ENCODE peak calls at places on chromosomes 5 and 9, in five cellular contexts. One of them, this sample, is unnamed.

GRCh38 chr5:100900796-100901731 is 2.0 kb downstream of the ST8SIA4 start:
- DNase-seq in epithelial cell of esophagus: peak
- DNase-seq in sigmoid colon: peak
- DNase-seq in upper lobe of right lung: peak
- DNase-seq in lung: peak
- DNase-seq in this sample: peak

GRCh38 chr5:127885176-127885575 is 182.0 kb downstream of the CCDC192 start:
- DNase-seq in epithelial cell of esophagus: no peak
- DNase-seq in sigmoid colon: no peak
- DNase-seq in upper lobe of right lung: no peak
- DNase-seq in lung: no peak
- DNase-seq in this sample: no peak

GRCh38 chr5:93602261-93603149 is 19.5 kb downstream of the NR2F1 start:
- DNase-seq in epithelial cell of esophagus: no peak
- DNase-seq in sigmoid colon: no peak
- DNase-seq in upper lobe of right lung: no peak
- DNase-seq in lung: no peak
- DNase-seq in this sample: no peak

GRCh38 chr5:121949885-121950284 is 11.9 kb upstream of the SRFBP1 start:
- DNase-seq in epithelial cell of esophagus: peak
- DNase-seq in sigmoid colon: no peak
- DNase-seq in upper lobe of right lung: no peak
- DNase-seq in lung: no peak
- DNase-seq in this sample: peak

GRCh38 chr5:172380992-172381643 is 73.2 kb downstream of the SH3PXD2B start:
- DNase-seq in epithelial cell of esophagus: peak
- DNase-seq in sigmoid colon: peak
- DNase-seq in upper lobe of right lung: peak
- DNase-seq in lung: no peak
- DNase-seq in this sample: peak

GRCh38 chr9:92669527-92669889 is 423 bp downstream of the IPPK start:
- DNase-seq in epithelial cell of esophagus: peak
- DNase-seq in sigmoid colon: no peak
- DNase-seq in upper lobe of right lung: peak
- DNase-seq in lung: peak
- DNase-seq in this sample: no peak

GRCh38 chr5:126888180-126888579 is 111.2 kb downstream of the LMNB1 start:
- DNase-seq in epithelial cell of esophagus: no peak
- DNase-seq in sigmoid colon: no peak
- DNase-seq in upper lobe of right lung: no peak
- DNase-seq in lung: no peak
- DNase-seq in this sample: no peak

GRCh38 chr5:134902071-134902801 is 2.7 kb upstream of the PCBD2 start:
- DNase-seq in epithelial cell of esophagus: no peak
- DNase-seq in sigmoid colon: no peak
- DNase-seq in upper lobe of right lung: no peak
- DNase-seq in lung: no peak
- DNase-seq in this sample: peak

GRCh38 chr5:161311141-161311708 is 235.3 kb downstream of the GABRB2 start:
- DNase-seq in epithelial cell of esophagus: no peak
- DNase-seq in sigmoid colon: no peak
- DNase-seq in upper lobe of right lung: no peak
- DNase-seq in lung: no peak
- DNase-seq in this sample: no peak

GRCh38 chr9:136095028-136095494 is at the start of gene NACC2:
- DNase-seq in epithelial cell of esophagus: peak
- DNase-seq in sigmoid colon: no peak
- DNase-seq in upper lobe of right lung: peak
- DNase-seq in lung: no peak
- DNase-seq in this sample: peak

GRCh38 chr9:131298341-131298740 is 8.8 kb downstream of the PLPP7 start:
- DNase-seq in epithelial cell of esophagus: no peak
- DNase-seq in sigmoid colon: no peak
- DNase-seq in upper lobe of right lung: no peak
- DNase-seq in lung: no peak
- DNase-seq in this sample: no peak

GRCh38 chr9:127177682-127178265 is 55.3 kb upstream of the ANGPTL2 start:
- DNase-seq in epithelial cell of esophagus: no peak
- DNase-seq in sigmoid colon: peak
- DNase-seq in upper lobe of right lung: peak
- DNase-seq in lung: no peak
- DNase-seq in this sample: no peak

GRCh38 chr5:127227881-127228280 is 62.7 kb upstream of the MEGF10 start:
- DNase-seq in epithelial cell of esophagus: peak
- DNase-seq in sigmoid colon: no peak
- DNase-seq in upper lobe of right lung: no peak
- DNase-seq in lung: no peak
- DNase-seq in this sample: peak

GRCh38 chr5:1772634-1773033 is 27.0 kb downstream of the MRPL36 start:
- DNase-seq in epithelial cell of esophagus: peak
- DNase-seq in sigmoid colon: peak
- DNase-seq in upper lobe of right lung: no peak
- DNase-seq in lung: no peak
- DNase-seq in this sample: peak

GRCh38 chr9:129459550-129460322 is 161.2 kb downstream of the C9orf50 start:
- DNase-seq in epithelial cell of esophagus: no peak
- DNase-seq in sigmoid colon: peak
- DNase-seq in upper lobe of right lung: no peak
- DNase-seq in lung: no peak
- DNase-seq in this sample: no peak

GRCh38 chr5:80097516-80097915 is 62.4 kb downstream of the THBS4 start:
- DNase-seq in epithelial cell of esophagus: no peak
- DNase-seq in sigmoid colon: no peak
- DNase-seq in upper lobe of right lung: no peak
- DNase-seq in lung: no peak
- DNase-seq in this sample: no peak

GRCh38 chr5:168239325-168239724 is 52.1 kb upstream of the WWC1 start:
- DNase-seq in epithelial cell of esophagus: no peak
- DNase-seq in sigmoid colon: no peak
- DNase-seq in upper lobe of right lung: no peak
- DNase-seq in lung: no peak
- DNase-seq in this sample: no peak

GRCh38 chr9:97046228-97046627 is 7.3 kb upstream of the CTSV start:
- DNase-seq in epithelial cell of esophagus: peak
- DNase-seq in sigmoid colon: no peak
- DNase-seq in upper lobe of right lung: peak
- DNase-seq in lung: peak
- DNase-seq in this sample: peak

GRCh38 chr9:5843450-5844249 is 10.7 kb upstream of the ERMP1 start:
- DNase-seq in epithelial cell of esophagus: no peak
- DNase-seq in sigmoid colon: no peak
- DNase-seq in upper lobe of right lung: no peak
- DNase-seq in lung: no peak
- DNase-seq in this sample: peak

GRCh38 chr9:6214903-6215302 is 704 bp upstream of the IL33 start:
- DNase-seq in epithelial cell of esophagus: no peak
- DNase-seq in sigmoid colon: no peak
- DNase-seq in upper lobe of right lung: no peak
- DNase-seq in lung: no peak
- DNase-seq in this sample: peak

GRCh38 chr5:98428806-98429205 is 344.7 kb upstream of the RGMB start:
- DNase-seq in epithelial cell of esophagus: peak
- DNase-seq in sigmoid colon: no peak
- DNase-seq in upper lobe of right lung: no peak
- DNase-seq in lung: peak
- DNase-seq in this sample: peak

GRCh38 chr5:86909896-86910295 is 292.2 kb downstream of the COX7C start:
- DNase-seq in epithelial cell of esophagus: peak
- DNase-seq in sigmoid colon: no peak
- DNase-seq in upper lobe of right lung: no peak
- DNase-seq in lung: no peak
- DNase-seq in this sample: peak

GRCh38 chr9:128689293-128689770 is 310 bp downstream of the SET start:
- DNase-seq in epithelial cell of esophagus: no peak
- DNase-seq in sigmoid colon: peak
- DNase-seq in upper lobe of right lung: no peak
- DNase-seq in lung: peak
- DNase-seq in this sample: peak

GRCh38 chr5:151016700-151017099 is 3.7 kb upstream of the GPX3 start:
- DNase-seq in epithelial cell of esophagus: no peak
- DNase-seq in sigmoid colon: peak
- DNase-seq in upper lobe of right lung: no peak
- DNase-seq in lung: no peak
- DNase-seq in this sample: no peak

GRCh38 chr5:132677682-132678400 is 4.1 kb downstream of the IL4 start:
- DNase-seq in epithelial cell of esophagus: no peak
- DNase-seq in sigmoid colon: no peak
- DNase-seq in upper lobe of right lung: no peak
- DNase-seq in lung: no peak
- DNase-seq in this sample: no peak

GRCh38 chr5:132673939-132674630 is at the start of gene IL4:
- DNase-seq in epithelial cell of esophagus: no peak
- DNase-seq in sigmoid colon: no peak
- DNase-seq in upper lobe of right lung: no peak
- DNase-seq in lung: no peak
- DNase-seq in this sample: no peak

GRCh38 chr5:132675936-132676689 is 2.3 kb downstream of the IL4 start:
- DNase-seq in epithelial cell of esophagus: no peak
- DNase-seq in sigmoid colon: no peak
- DNase-seq in upper lobe of right lung: no peak
- DNase-seq in lung: no peak
- DNase-seq in this sample: no peak

GRCh38 chr5:132677191-132677590 is 3.4 kb downstream of the IL4 start:
- DNase-seq in epithelial cell of esophagus: peak
- DNase-seq in sigmoid colon: no peak
- DNase-seq in upper lobe of right lung: peak
- DNase-seq in lung: peak
- DNase-seq in this sample: peak

GRCh38 chr5:132674671-132675506 is 1.1 kb downstream of the IL4 start:
- DNase-seq in epithelial cell of esophagus: peak
- DNase-seq in sigmoid colon: no peak
- DNase-seq in upper lobe of right lung: no peak
- DNase-seq in lung: no peak
- DNase-seq in this sample: peak
- H3K4me3 ChIP-seq in epithelial cell of esophagus: no peak
- H3K4me3 ChIP-seq in sigmoid colon: no peak
- H3K4me3 ChIP-seq in upper lobe of right lung: no peak
- H3K4me3 ChIP-seq in lung: no peak
- H3K4me3 ChIP-seq in this sample: peak

GRCh38 chr9:33167084-33167948 is at the start of gene B4GALT1:
- DNase-seq in epithelial cell of esophagus: peak
- DNase-seq in sigmoid colon: peak
- DNase-seq in upper lobe of right lung: peak
- DNase-seq in lung: peak
- DNase-seq in this sample: peak
- TF ChIP-seq CTCF in epithelial cell of esophagus: no peak
- TF ChIP-seq CTCF in sigmoid colon: no peak
- TF ChIP-seq CTCF in upper lobe of right lung: no peak
- TF ChIP-seq CTCF in lung: no peak
- TF ChIP-seq CTCF in this sample: no peak

GRCh38 chr5:180208435-180209081 is 453 bp downstream of the RASGEF1C start:
- DNase-seq in epithelial cell of esophagus: no peak
- DNase-seq in sigmoid colon: no peak
- DNase-seq in upper lobe of right lung: peak
- DNase-seq in lung: no peak
- DNase-seq in this sample: no peak

GRCh38 chr5:180208038-180208434 is 975 bp downstream of the RASGEF1C start:
- DNase-seq in epithelial cell of esophagus: no peak
- DNase-seq in sigmoid colon: no peak
- DNase-seq in upper lobe of right lung: peak
- DNase-seq in lung: no peak
- DNase-seq in this sample: no peak

GRCh38 chr5:180209137-180209581 is at the start of gene RASGEF1C:
- DNase-seq in epithelial cell of esophagus: peak
- DNase-seq in sigmoid colon: no peak
- DNase-seq in upper lobe of right lung: peak
- DNase-seq in lung: peak
- DNase-seq in this sample: peak

GRCh38 chr5:180206993-180207392 is 2.0 kb downstream of the RASGEF1C start:
- DNase-seq in epithelial cell of esophagus: no peak
- DNase-seq in sigmoid colon: no peak
- DNase-seq in upper lobe of right lung: no peak
- DNase-seq in lung: no peak
- DNase-seq in this sample: no peak

DNA sequence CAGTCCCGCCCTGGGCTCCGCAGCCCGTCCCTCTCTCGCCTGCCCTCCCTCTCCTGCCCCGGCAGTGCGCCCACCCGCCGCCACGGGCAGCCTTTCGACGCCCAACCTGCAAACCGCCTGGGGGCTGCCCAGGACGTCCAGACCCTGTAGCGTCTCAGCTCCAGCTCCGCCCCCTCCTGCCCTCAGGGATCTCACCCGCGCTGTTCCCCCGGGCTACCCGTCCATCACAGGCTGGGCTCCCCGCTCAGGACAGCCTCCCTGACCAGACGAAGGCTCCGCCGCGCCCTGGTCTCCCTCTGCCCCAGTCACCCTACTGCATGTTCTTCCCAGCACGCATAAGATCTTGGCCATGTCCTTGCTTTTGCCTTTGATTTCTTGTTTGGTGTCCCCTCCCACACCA is 1.4 kb downstream of the RASGEF1C start:
- DNase-seq in epithelial cell of esophagus: no peak
- DNase-seq in sigmoid colon: no peak
- DNase-seq in upper lobe of right lung: peak
- DNase-seq in lung: no peak
- DNase-seq in this sample: no peak
- H3K4me3 ChIP-seq in epithelial cell of esophagus: no peak
- H3K4me3 ChIP-seq in sigmoid colon: peak
- H3K4me3 ChIP-seq in upper lobe of right lung: no peak
- H3K4me3 ChIP-seq in lung: no peak
- H3K4me3 ChIP-seq in this sample: no peak

DNA sequence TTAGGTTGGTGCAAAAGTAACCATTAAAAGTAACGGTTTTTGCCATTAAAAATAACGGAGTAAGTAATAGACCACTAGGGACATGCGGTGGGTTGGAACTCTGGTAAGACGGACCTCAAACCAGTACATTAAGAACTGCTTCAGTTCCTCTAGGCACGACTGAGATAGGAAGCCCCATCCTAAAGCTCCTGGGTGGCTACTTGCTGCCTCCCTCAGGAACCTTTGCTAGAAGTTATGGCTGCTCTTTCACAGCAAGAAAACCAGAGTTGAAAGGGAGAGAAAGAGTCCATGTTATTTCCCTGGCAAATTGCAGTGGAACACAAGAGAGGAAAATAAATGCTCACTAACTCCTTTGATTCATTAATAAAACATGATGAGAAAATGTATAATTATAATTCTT is 47.6 kb downstream of the MCTP1 start:
- DNase-seq in epithelial cell of esophagus: no peak
- DNase-seq in sigmoid colon: no peak
- DNase-seq in upper lobe of right lung: no peak
- DNase-seq in lung: no peak
- DNase-seq in this sample: no peak
- TF ChIP-seq CTCF in epithelial cell of esophagus: no peak
- TF ChIP-seq CTCF in sigmoid colon: no peak
- TF ChIP-seq CTCF in upper lobe of right lung: no peak
- TF ChIP-seq CTCF in lung: no peak
- TF ChIP-seq CTCF in this sample: no peak

GRCh38 chr9:132590037-132590317 is 7.6 kb downstream of the BARHL1 start:
- DNase-seq in epithelial cell of esophagus: no peak
- DNase-seq in sigmoid colon: no peak
- DNase-seq in upper lobe of right lung: no peak
- DNase-seq in lung: no peak
- DNase-seq in this sample: no peak
- H3K4me3 ChIP-seq in epithelial cell of esophagus: no peak
- H3K4me3 ChIP-seq in sigmoid colon: no peak
- H3K4me3 ChIP-seq in upper lobe of right lung: no peak
- H3K4me3 ChIP-seq in lung: no peak
- H3K4me3 ChIP-seq in this sample: no peak